ENCODE peak calls at places on chromosomes 2 and 18, in six cellular contexts. K, R, O, W, H and L are unnamed samples.

GRCh38 chr2:209387389-209387788 is 36.5 kb upstream of the MAP2 start:
- DNase-seq in O (no peak), R (no peak), W (no peak), H (no peak), K (no peak), L (no peak)

GRCh38 chr18:51074605-51075004 is 44.6 kb downstream of the SMAD4 start:
- DNase-seq in H (no peak), O (no peak), W (no peak), R (no peak), K (no peak), L (no peak)

GRCh38 chr18:23627325-23627724 is 35.4 kb downstream of the ANKRD29 start:
- DNase-seq in W (no peak), H (no peak), R (no peak), O (no peak), K (no peak), L (peak)

GRCh38 chr2:208129804-208130712 is at the start of gene CRYGC:
- DNase-seq in R (no peak), H (no peak), W (no peak), O (no peak), K (no peak), L (peak)

GRCh38 chr2:172087780-172088244 is 2.5 kb downstream of the DLX1 start:
- DNase-seq in O (no peak), K (no peak), W (no peak), H (no peak), R (no peak), L (no peak)

GRCh38 chr2:233470007-233470687 is 96.4 kb downstream of the USP40 start:
- DNase-seq in W (no peak), R (no peak), O (no peak), K (peak), H (no peak), L (no peak)

GRCh38 chr2:172613610-172614231 is 57.8 kb downstream of the PDK1 start:
- DNase-seq in W (no peak), R (no peak), H (no peak), K (no peak), O (no peak), L (no peak)

GRCh38 chr18:8471373-8471772 is 137.9 kb upstream of the RAB12 start:
- DNase-seq in R (no peak), O (no peak), K (no peak), H (no peak), W (no peak), L (no peak)

GRCh38 chr18:5546660-5547059 is 2.9 kb upstream of the EPB41L3 start:
- DNase-seq in W (no peak), R (no peak), O (no peak), H (peak), K (no peak), L (no peak)

GRCh38 chr2:223947711-223948205 is 2.6 kb upstream of the WDFY1 start:
- DNase-seq in R (no peak), O (no peak), W (no peak), K (no peak), H (no peak), L (no peak)

GRCh38 chr2:37614061-37614802 is 57.2 kb downstream of the CDC42EP3 start:
- DNase-seq in R (no peak), W (no peak), O (no peak), K (no peak), H (no peak), L (no peak)

GRCh38 chr18:75071866-75072671 is 136.9 kb downstream of the PTGR3 start:
- DNase-seq in K (no peak), H (no peak), R (no peak), W (no peak), O (no peak), L (no peak)

GRCh38 chr2:231037202-231037730 is at the start of gene C2orf72:
- DNase-seq in O (no peak), K (no peak), R (no peak), H (peak), W (no peak), L (no peak)

GRCh38 chr18:48152549-48152948 is 222.1 kb upstream of the SMAD2 start:
- DNase-seq in H (no peak), W (no peak), O (no peak), R (no peak), K (no peak), L (peak)

GRCh38 chr18:74895686-74896085 is 298.0 kb downstream of the ZNF407 start:
- DNase-seq in O (no peak), R (no peak), K (no peak), H (no peak), W (no peak), L (peak)